ENCODE peak calls at places on chromosomes 5 and 9, in four cellular contexts. P is prostate gland, T is HCT116, L is H1. X is an unnamed sample.
A peak's percentile ranks its signal among the peaks of the same experiment; 100 is the strongest.

GRCh38 chr5:6578676-6579343 is 54.0 kb downstream of the NSUN2 start:
- DNase-seq in P (no peak), T (no peak), L (no peak), X (no peak)

GRCh38 chr9:70639853-70640814 is 225.7 kb upstream of the KLF9 start:
- DNase-seq in P (peak; percentile 30), T (peak; percentile 22), L (no peak), X (no peak)

GRCh38 chr5:31193591-31194457 is at the start of gene CDH6:
- DNase-seq in P (no peak), T (no peak), L (peak; percentile 81), X (no peak)

GRCh38 chr9:79255681-79256080 is 316.1 kb upstream of the TLE4 start:
- DNase-seq in P (no peak), T (no peak), L (no peak), X (no peak)

GRCh38 chr9:122374885-122375420 is 4.1 kb downstream of the PTGS1 start:
- DNase-seq in P (peak; percentile 84), T (no peak), L (no peak), X (no peak)

GRCh38 chr9:4517274-4517673 is 27.0 kb downstream of the SLC1A1 start:
- DNase-seq in P (no peak), T (no peak), L (no peak), X (no peak)

GRCh38 chr9:132994410-132995120 is 16.1 kb downstream of the GFI1B start:
- DNase-seq in P (peak; percentile 10), T (no peak), L (no peak), X (no peak)

GRCh38 chr9:79233542-79233941 is 338.2 kb upstream of the TLE4 start:
- DNase-seq in P (peak; percentile 15), T (peak; percentile 22), L (peak; percentile 34), X (no peak)

GRCh38 chr5:139651863-139652787 is 4.0 kb downstream of the CXXC5 start:
- DNase-seq in P (peak; percentile 77), T (no peak), L (no peak), X (peak; percentile 90)

GRCh38 chr9:74056023-74056422 is 441.1 kb upstream of the RORB start:
- DNase-seq in P (no peak), T (no peak), L (no peak), X (no peak)

GRCh38 chr9:124420991-124421543 is 5.8 kb upstream of the PSMB7 start:
- DNase-seq in P (no peak), T (no peak), L (no peak), X (no peak)

GRCh38 chr5:91401175-91401574 is 18.1 kb upstream of the ARRDC3 start:
- DNase-seq in P (no peak), T (no peak), L (no peak), X (no peak)

GRCh38 chr9:131752231-131752884 is 12.5 kb upstream of the RAPGEF1 start:
- DNase-seq in P (no peak), T (no peak), L (no peak), X (no peak)

GRCh38 chr5:41410737-41411136 is 99.7 kb downstream of the PLCXD3 start:
- DNase-seq in P (no peak), T (no peak), L (no peak), X (no peak)

GRCh38 chr5:119032653-119033052 is 38.2 kb upstream of the DMXL1 start:
- DNase-seq in P (no peak), T (no peak), L (no peak), X (no peak)

GRCh38 chr5:68494771-68495170 is 279.2 kb downstream of the PIK3R1 start:
- DNase-seq in P (no peak), T (no peak), L (no peak), X (no peak)

GRCh38 chr5:156201793-156202388 is 125.1 kb upstream of the SGCD start:
- DNase-seq in P (no peak), T (no peak), L (no peak), X (no peak)

GRCh38 chr5:40381676-40382363 is 297.9 kb upstream of the PTGER4 start:
- DNase-seq in P (no peak), T (no peak), L (no peak), X (no peak)

GRCh38 chr5:116135344-116135743 is 50.5 kb downstream of the COMMD10 start:
- DNase-seq in P (no peak), T (no peak), L (no peak), X (no peak)

GRCh38 chr5:32951003-32951402 is 239.9 kb downstream of the NPR3 start:
- DNase-seq in P (no peak), T (no peak), L (no peak), X (no peak)

DNA sequence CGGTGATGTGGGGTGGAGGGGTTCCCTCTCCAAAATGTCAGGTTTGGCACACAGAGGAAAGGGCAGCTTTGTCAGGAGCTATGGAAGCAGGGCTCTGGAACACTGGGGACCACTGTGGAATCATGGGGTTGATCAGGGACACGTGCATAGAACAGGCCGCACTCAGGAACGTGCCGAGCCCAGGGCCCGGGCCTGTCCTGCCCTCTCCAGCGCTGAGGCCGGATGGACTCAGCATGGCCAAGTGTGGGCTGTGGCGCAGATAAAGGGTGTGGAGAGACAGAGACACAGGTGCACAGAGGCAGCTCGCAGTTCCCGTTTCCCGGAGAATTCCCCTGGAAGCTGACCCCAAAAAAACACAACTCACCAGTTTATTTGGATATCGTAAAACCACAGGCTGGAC is 37.8 kb upstream of the SLC6A3 start:
- DNase-seq in P (no peak), T (no peak), L (no peak), X (no peak)
- TF ChIP-seq POLR2A in P (no peak), T (no peak), L (no peak), X (no peak)

DNA sequence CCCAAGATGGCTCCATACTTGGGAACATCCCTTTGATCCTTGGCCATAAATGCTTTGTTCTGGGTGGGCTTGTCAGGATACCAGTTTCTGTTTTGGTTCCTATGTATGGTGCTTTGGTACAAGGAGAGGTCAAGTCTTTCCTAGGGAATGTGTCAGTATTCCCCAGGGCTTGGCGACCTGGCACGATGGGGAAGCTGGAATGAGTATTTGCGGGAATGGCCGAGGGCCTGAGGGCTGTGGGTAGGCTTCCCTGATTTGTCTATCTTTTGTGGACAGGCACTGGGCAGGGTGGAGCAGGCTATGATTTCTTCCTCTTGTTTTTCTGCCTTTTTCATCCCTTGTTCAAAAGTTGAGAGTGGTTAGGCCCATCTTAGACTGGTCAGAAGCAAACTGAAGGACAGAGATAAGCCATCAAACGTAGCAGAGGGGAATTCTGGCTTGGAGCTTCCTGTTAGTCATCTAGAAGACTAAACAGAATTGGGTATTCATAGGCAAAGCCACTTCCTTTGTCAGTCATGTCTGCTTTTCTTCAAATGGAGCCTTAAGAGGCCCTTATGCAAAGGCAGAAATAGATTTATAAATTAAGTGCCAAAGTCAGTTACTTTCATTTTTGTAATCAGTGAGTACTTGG is 13.7 kb downstream of the DOCK2 start:
- DNase-seq in P (no peak), T (no peak), L (no peak), X (no peak)
- TF ChIP-seq POLR2AphosphoS5 in P (no peak), T (no peak), L (no peak), X (peak; percentile 70)

GRCh38 chr5:14143509-14143842 is 334 bp downstream of the TRIO start:
- DNase-seq in P (no peak), T (no peak), L (no peak), X (no peak)

GRCh38 chr5:14142202-14142855 is 813 bp upstream of the TRIO start:
- DNase-seq in P (no peak), T (no peak), L (no peak), X (no peak)

GRCh38 chr5:14143843-14144585 is 872 bp downstream of the TRIO start:
- DNase-seq in P (no peak), T (no peak), L (no peak), X (peak; percentile 35)

GRCh38 chr5:14141764-14142163 is 1.4 kb upstream of the TRIO start:
- DNase-seq in P (no peak), T (no peak), L (no peak), X (no peak)

DNA sequence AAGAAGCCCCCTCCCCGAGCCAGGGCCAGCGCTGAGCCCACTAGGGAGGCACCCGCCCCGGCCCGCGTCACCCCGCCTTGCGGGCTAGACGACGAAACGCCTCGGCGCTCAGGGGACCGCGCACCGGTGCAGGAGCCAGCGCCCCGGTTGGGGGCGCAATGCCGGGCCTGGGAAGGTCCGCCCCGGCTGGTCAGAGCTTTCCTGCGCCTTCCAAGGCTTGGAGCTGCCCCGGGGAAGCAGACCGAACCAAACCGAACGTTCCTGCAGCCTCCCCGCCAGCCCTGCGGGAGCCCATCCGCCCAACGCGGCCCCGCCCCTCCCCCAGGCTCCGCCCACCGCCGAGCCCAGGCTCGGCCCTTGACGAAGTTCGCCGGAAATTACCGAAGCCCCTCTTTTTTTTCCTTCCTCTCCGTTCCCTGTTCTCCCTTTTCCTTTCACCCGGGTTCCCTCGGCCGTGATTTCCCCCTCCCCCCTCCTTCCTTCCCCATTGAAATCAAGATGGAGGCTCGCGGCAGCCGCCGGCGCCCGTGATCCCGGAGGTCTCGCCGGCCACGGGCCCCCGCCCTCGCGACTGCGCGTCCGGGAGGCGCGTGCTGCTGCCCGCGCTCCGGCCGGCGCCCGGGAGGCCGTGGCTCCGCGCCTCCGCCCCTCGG is at the start of gene TRIO:
- DNase-seq in P (peak; percentile 93), T (peak; percentile 77), L (peak; percentile 85), X (peak; percentile 67)
- TF ChIP-seq POLR2A in P (peak; percentile 71), T (peak; percentile 74), L (peak; percentile 37), X (peak; percentile 64)

GRCh38 chr9:127612993-127613954 is 1.2 kb downstream of the STXBP1 start:
- DNase-seq in P (peak; percentile 44), T (no peak), L (no peak), X (no peak)
- TF ChIP-seq POLR2AphosphoS5 in P (peak; percentile 51), T (no peak), L (no peak), X (no peak)

GRCh38 chr5:178325311-178326053 is 92.9 kb upstream of the PHYKPL start:
- DNase-seq in P (no peak), T (no peak), L (no peak), X (no peak)

GRCh38 chr5:178322736-178323540 is 90.3 kb upstream of the PHYKPL start:
- DNase-seq in P (no peak), T (no peak), L (no peak), X (no peak)

GRCh38 chr5:178323541-178323865 is 90.9 kb upstream of the PHYKPL start:
- DNase-seq in P (no peak), T (no peak), L (no peak), X (no peak)

GRCh38 chr5:178324481-178325310 is 92.1 kb upstream of the PHYKPL start:
- DNase-seq in P (no peak), T (no peak), L (no peak), X (no peak)

DNA sequence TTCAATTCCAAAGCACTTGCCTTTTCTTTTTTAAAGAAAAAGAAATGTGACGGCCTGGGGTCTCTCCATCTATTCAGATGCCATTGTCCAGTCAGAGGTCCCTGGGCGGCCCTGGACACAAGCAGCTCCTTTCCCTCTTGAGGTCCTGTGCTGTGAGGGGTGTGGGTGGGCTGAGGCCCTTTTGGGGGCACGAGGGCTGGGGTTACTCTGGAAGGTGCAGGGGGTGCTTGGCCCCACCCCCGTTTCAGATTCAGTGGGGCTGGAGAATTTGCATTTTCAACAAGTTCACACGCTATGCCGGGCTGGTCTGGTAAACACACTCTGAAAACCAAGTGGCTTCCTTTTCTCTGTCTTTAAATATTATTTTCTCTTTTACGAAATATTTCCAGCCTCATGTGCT is 91.4 kb upstream of the PHYKPL start:
- DNase-seq in P (no peak), T (no peak), L (no peak), X (no peak)
- TF ChIP-seq POLR2A in P (no peak), T (no peak), L (no peak), X (no peak)

DNA sequence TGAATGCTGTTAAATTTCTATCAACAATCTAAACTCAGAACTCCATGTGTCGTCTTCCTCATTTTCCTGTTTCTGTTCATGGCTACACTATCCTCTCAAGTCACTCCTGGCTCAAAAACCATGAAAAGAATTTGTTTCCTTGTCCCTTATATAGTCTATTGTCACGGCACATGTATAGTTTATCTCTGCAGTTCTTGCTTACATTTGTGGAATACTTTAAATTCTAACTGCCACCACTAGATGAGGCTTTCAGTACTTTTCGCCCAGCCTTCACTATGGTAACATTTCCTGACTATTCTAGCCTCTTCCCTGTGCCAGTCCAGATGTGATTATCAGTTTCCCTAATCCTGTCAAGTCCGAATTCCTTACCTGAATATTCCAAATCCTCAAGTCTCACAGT is 34.6 kb downstream of the PKD2L2 start:
- DNase-seq in P (no peak), T (no peak), L (no peak), X (no peak)
- TF ChIP-seq POLR2AphosphoS5 in P (no peak), T (no peak), L (no peak), X (no peak)

X was measured in GM12892.